ENCODE peak calls at places on chromosomes 2 and 18, in ten cellular contexts. C is CD8-positive, alpha-beta T cell; S is psoas muscle; P is HCT116; A is heart right ventricle; G is right cardiac atrium; K is PC-3; N is lower lobe of right lung; O is gastrocnemius medialis; Z is GM23338. X is an unnamed sample.
A peak's percentile ranks its signal among the peaks of the same experiment; 100 is the strongest.

GRCh38 chr2:101806123-101806522 is 108.6 kb downstream of the MAP4K4 start:
- ATAC-seq in C (peak; percentile 90), S (no peak), P (peak; percentile 55), A (peak; percentile 10), G (peak; percentile 56), K (peak; percentile 43), N (no peak), O (no peak), Z (peak; percentile 45), X (no peak)

GRCh38 chr2:188869560-188869959 is 104.6 kb upstream of the COL3A1 start:
- ATAC-seq in C (no peak), S (no peak), P (no peak), A (no peak), G (peak; percentile 59), K (no peak), N (no peak), O (no peak), Z (peak; percentile 61), X (no peak)

GRCh38 chr2:207484444-207485391 is 45.0 kb upstream of the CREB1 start:
- ATAC-seq in C (no peak), S (no peak), P (no peak), A (peak; percentile 52), G (peak; percentile 44), K (no peak), N (peak; percentile 55), O (no peak), Z (no peak), X (peak; percentile 39)

GRCh38 chr2:37244017-37244416 is 12.6 kb downstream of the NDUFAF7 start:
- ATAC-seq in C (no peak), S (no peak), P (no peak), A (peak; percentile 81), G (peak; percentile 35), K (no peak), N (no peak), O (peak; percentile 49), Z (no peak), X (no peak)

GRCh38 chr2:74079522-74080341 is 68.0 kb downstream of the BOLA3 start:
- ATAC-seq in C (no peak), S (no peak), P (no peak), A (no peak), G (peak; percentile 32), K (no peak), N (peak; percentile 53), O (no peak), Z (peak; percentile 19), X (peak; percentile 44)

GRCh38 chr18:697012-697411 is 15.4 kb downstream of the ENOSF1 start:
- ATAC-seq in C (no peak), S (no peak), P (no peak), A (no peak), G (no peak), K (no peak), N (no peak), O (no peak), Z (no peak), X (no peak)

GRCh38 chr18:2758309-2758708 is 88.5 kb upstream of the EMILIN2 start:
- ATAC-seq in C (no peak), S (no peak), P (no peak), A (no peak), G (no peak), K (no peak), N (no peak), O (no peak), Z (no peak), X (no peak)

GRCh38 chr2:196441527-196441926 is 198.0 kb upstream of the CCDC150 start:
- ATAC-seq in C (no peak), S (no peak), P (no peak), A (no peak), G (no peak), K (no peak), N (no peak), O (no peak), Z (no peak), X (no peak)

GRCh38 chr18:45670281-45670962 is 53.6 kb upstream of the SLC14A1 start:
- ATAC-seq in C (peak; percentile 68), S (no peak), P (no peak), A (peak; percentile 53), G (peak; percentile 86), K (no peak), N (peak; percentile 50), O (peak; percentile 34), Z (no peak), X (peak; percentile 42)

GRCh38 chr18:67636597-67637385 is 120.3 kb upstream of the DSEL start:
- ATAC-seq in C (no peak), S (no peak), P (no peak), A (no peak), G (no peak), K (no peak), N (no peak), O (no peak), Z (no peak), X (no peak)

GRCh38 chr18:67639872-67640271 is 123.4 kb upstream of the DSEL start:
- ATAC-seq in C (no peak), S (no peak), P (no peak), A (no peak), G (no peak), K (peak; percentile 96), N (no peak), O (no peak), Z (no peak), X (no peak)

GRCh38 chr18:67633939-67634338 is 117.4 kb upstream of the DSEL start:
- ATAC-seq in C (no peak), S (no peak), P (no peak), A (no peak), G (no peak), K (no peak), N (no peak), O (no peak), Z (no peak), X (no peak)

GRCh38 chr18:67634631-67635338 is 118.3 kb upstream of the DSEL start:
- ATAC-seq in C (no peak), S (no peak), P (no peak), A (no peak), G (no peak), K (no peak), N (no peak), O (no peak), Z (peak; percentile 99), X (no peak)
- H3K4me3 ChIP-seq in C (no peak overlapping the region), S (no peak overlapping the region), P (no peak overlapping the region), A (no peak overlapping the region), G (no peak overlapping the region), K (no peak overlapping the region), N (no peak overlapping the region), O (no peak overlapping the region), Z (peak overlapping the region; percentile 32), X (no peak overlapping the region)

GRCh38 chr2:137261858-137262585 is 496.7 kb downstream of the THSD7B start:
- ATAC-seq in C (no peak), S (no peak), P (no peak), A (no peak), G (no peak), K (no peak), N (no peak), O (no peak), Z (peak; percentile 76), X (no peak)
- H3K4me3 ChIP-seq in C (no peak overlapping the region), S (no peak overlapping the region), P (no peak overlapping the region), A (no peak overlapping the region), G (no peak overlapping the region), K (no peak overlapping the region), N (no peak overlapping the region), O (no peak overlapping the region), Z (peak overlapping the region; percentile 13), X (no peak overlapping the region)

GRCh38 chr2:149027602-149028250 is 10.8 kb upstream of the LYPD6B start:
- ATAC-seq in C (no peak), S (no peak), P (no peak), A (no peak), G (no peak), K (peak; percentile 94), N (no peak), O (no peak), Z (peak; percentile 68), X (no peak)
- H3K4me3 ChIP-seq in C (no peak overlapping the region), S (no peak overlapping the region), P (no peak overlapping the region), A (no peak overlapping the region), G (no peak overlapping the region), K (peak overlapping the region; percentile 51), N (no peak overlapping the region), O (no peak overlapping the region), Z (no peak overlapping the region), X (no peak overlapping the region)

DNA sequence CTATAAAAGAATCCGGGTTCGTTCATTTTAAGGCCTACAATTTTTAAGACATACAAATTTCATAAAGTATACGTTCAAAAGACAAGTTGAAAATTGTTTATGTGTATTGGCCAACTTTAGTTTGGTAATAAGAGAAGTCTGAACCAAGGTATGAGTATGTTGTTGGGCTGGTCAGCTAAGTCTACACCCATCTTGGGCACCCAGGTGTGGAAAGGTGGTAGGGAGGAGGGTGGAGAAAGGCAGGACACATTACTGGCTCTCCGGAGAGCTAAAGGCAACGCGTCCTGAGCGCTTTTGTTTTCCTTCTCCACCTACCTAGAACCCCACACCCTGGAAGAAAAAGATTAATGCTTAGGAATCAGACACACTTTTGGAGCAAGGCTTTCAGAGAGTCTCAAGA is 899 bp upstream of the PELI1 start:
- ATAC-seq in C (no peak), S (no peak), P (no peak), A (no peak), G (no peak), K (no peak), N (no peak), O (no peak), Z (no peak), X (no peak)
- H3K4me3 ChIP-seq in C (no peak overlapping the region), S (peak overlapping the region; percentile 96), P (peak overlapping the region; percentile 74), A (no peak overlapping the region), G (no peak overlapping the region), K (no peak overlapping the region), N (no peak overlapping the region), O (no peak overlapping the region), Z (peak overlapping the region; percentile 34), X (no peak overlapping the region)

X was measured in gastroesophageal sphincter.